ENCODE peak calls at places on chromosomes 11 and 22, in five cellular contexts. One of them, this sample, is unnamed.
A peak's percentile ranks its signal among the peaks of the same experiment; 100 is the strongest.

GRCh38 chr22:21876486-21877176 is 9.2 kb upstream of the MAPK1 start:
- DNase-seq in NB4: peak; percentile 20
- DNase-seq in left ventricle myocardium superior: no peak
- DNase-seq in anterior cingulate cortex: no peak
- DNase-seq in stimulated activated CD8-positive, alpha-beta memory T cell treated with anti-CD3 and anti-CD28 coated beads, Interleukin-4, amount 100 ng/mL, for 4 hours: no peak
- DNase-seq in this sample: no peak

GRCh38 chr22:32708835-32709234 is 92.7 kb upstream of the TIMP3 start:
- DNase-seq in stimulated activated CD8-positive, alpha-beta memory T cell treated with anti-CD3 and anti-CD28 coated beads, Interleukin-4, amount 100 ng/mL, for 4 hours: no peak
- DNase-seq in anterior cingulate cortex: no peak
- DNase-seq in NB4: no peak
- DNase-seq in left ventricle myocardium superior: peak; percentile 67
- DNase-seq in this sample: peak; percentile 76

GRCh38 chr11:77165066-77165465 is 37.0 kb downstream of the MYO7A start:
- DNase-seq in NB4: no peak
- DNase-seq in left ventricle myocardium superior: no peak
- DNase-seq in anterior cingulate cortex: no peak
- DNase-seq in stimulated activated CD8-positive, alpha-beta memory T cell treated with anti-CD3 and anti-CD28 coated beads, Interleukin-4, amount 100 ng/mL, for 4 hours: no peak
- DNase-seq in this sample: peak; percentile 11

GRCh38 chr22:22684605-22685561 is 40.5 kb downstream of the GGTLC2 start:
- DNase-seq in anterior cingulate cortex: no peak
- DNase-seq in stimulated activated CD8-positive, alpha-beta memory T cell treated with anti-CD3 and anti-CD28 coated beads, Interleukin-4, amount 100 ng/mL, for 4 hours: no peak
- DNase-seq in left ventricle myocardium superior: no peak
- DNase-seq in NB4: peak; percentile 48
- DNase-seq in this sample: no peak

GRCh38 chr11:110251837-110252236 is 44.6 kb downstream of the RDX start:
- DNase-seq in anterior cingulate cortex: no peak
- DNase-seq in left ventricle myocardium superior: no peak
- DNase-seq in stimulated activated CD8-positive, alpha-beta memory T cell treated with anti-CD3 and anti-CD28 coated beads, Interleukin-4, amount 100 ng/mL, for 4 hours: no peak
- DNase-seq in NB4: no peak
- DNase-seq in this sample: no peak

GRCh38 chr11:124877631-124878496 is 12.6 kb downstream of the ROBO3 start:
- DNase-seq in NB4: no peak
- DNase-seq in left ventricle myocardium superior: peak; percentile 24
- DNase-seq in stimulated activated CD8-positive, alpha-beta memory T cell treated with anti-CD3 and anti-CD28 coated beads, Interleukin-4, amount 100 ng/mL, for 4 hours: no peak
- DNase-seq in anterior cingulate cortex: no peak
- DNase-seq in this sample: no peak

GRCh38 chr22:16959345-16959930 is 48.6 kb downstream of the GAB4 start:
- DNase-seq in left ventricle myocardium superior: no peak
- DNase-seq in anterior cingulate cortex: no peak
- DNase-seq in NB4: peak; percentile 12
- DNase-seq in stimulated activated CD8-positive, alpha-beta memory T cell treated with anti-CD3 and anti-CD28 coated beads, Interleukin-4, amount 100 ng/mL, for 4 hours: no peak
- DNase-seq in this sample: no peak

GRCh38 chr11:76604652-76605241 is 65.8 kb downstream of the LRRC32 start:
- DNase-seq in left ventricle myocardium superior: peak; percentile 78
- DNase-seq in stimulated activated CD8-positive, alpha-beta memory T cell treated with anti-CD3 and anti-CD28 coated beads, Interleukin-4, amount 100 ng/mL, for 4 hours: no peak
- DNase-seq in anterior cingulate cortex: no peak
- DNase-seq in NB4: no peak
- DNase-seq in this sample: peak; percentile 82

GRCh38 chr22:16957781-16958180 is 50.2 kb downstream of the GAB4 start:
- DNase-seq in anterior cingulate cortex: no peak
- DNase-seq in left ventricle myocardium superior: no peak
- DNase-seq in stimulated activated CD8-positive, alpha-beta memory T cell treated with anti-CD3 and anti-CD28 coated beads, Interleukin-4, amount 100 ng/mL, for 4 hours: no peak
- DNase-seq in NB4: no peak
- DNase-seq in this sample: no peak

GRCh38 chr11:21412652-21413383 is 743.4 kb downstream of the NELL1 start:
- DNase-seq in NB4: no peak
- DNase-seq in stimulated activated CD8-positive, alpha-beta memory T cell treated with anti-CD3 and anti-CD28 coated beads, Interleukin-4, amount 100 ng/mL, for 4 hours: no peak
- DNase-seq in anterior cingulate cortex: no peak
- DNase-seq in left ventricle myocardium superior: no peak
- DNase-seq in this sample: no peak

GRCh38 chr11:126332221-126332711 is 23.2 kb upstream of the ST3GAL4 start:
- DNase-seq in stimulated activated CD8-positive, alpha-beta memory T cell treated with anti-CD3 and anti-CD28 coated beads, Interleukin-4, amount 100 ng/mL, for 4 hours: no peak
- DNase-seq in left ventricle myocardium superior: peak; percentile 88
- DNase-seq in NB4: no peak
- DNase-seq in anterior cingulate cortex: no peak
- DNase-seq in this sample: peak; percentile 88

GRCh38 chr11:94151903-94152677 is 23.4 kb downstream of the PANX1 start:
- DNase-seq in anterior cingulate cortex: no peak
- DNase-seq in stimulated activated CD8-positive, alpha-beta memory T cell treated with anti-CD3 and anti-CD28 coated beads, Interleukin-4, amount 100 ng/mL, for 4 hours: no peak
- DNase-seq in left ventricle myocardium superior: no peak
- DNase-seq in NB4: peak; percentile 46
- DNase-seq in this sample: no peak

GRCh38 chr22:26674211-26675190 is 17.1 kb downstream of the MIAT start:
- DNase-seq in stimulated activated CD8-positive, alpha-beta memory T cell treated with anti-CD3 and anti-CD28 coated beads, Interleukin-4, amount 100 ng/mL, for 4 hours: no peak
- DNase-seq in anterior cingulate cortex: no peak
- DNase-seq in NB4: no peak
- DNase-seq in left ventricle myocardium superior: no peak
- DNase-seq in this sample: no peak

GRCh38 chr11:96311120-96311568 is 31.9 kb downstream of the MAML2 start:
- DNase-seq in left ventricle myocardium superior: no peak
- DNase-seq in anterior cingulate cortex: no peak
- DNase-seq in NB4: no peak
- DNase-seq in stimulated activated CD8-positive, alpha-beta memory T cell treated with anti-CD3 and anti-CD28 coated beads, Interleukin-4, amount 100 ng/mL, for 4 hours: no peak
- DNase-seq in this sample: no peak

GRCh38 chr22:27207907-27208306 is 550.5 kb downstream of the MIAT start:
- DNase-seq in anterior cingulate cortex: no peak
- DNase-seq in NB4: no peak
- DNase-seq in stimulated activated CD8-positive, alpha-beta memory T cell treated with anti-CD3 and anti-CD28 coated beads, Interleukin-4, amount 100 ng/mL, for 4 hours: no peak
- DNase-seq in left ventricle myocardium superior: no peak
- DNase-seq in this sample: no peak

GRCh38 chr11:70538641-70539359 is 140.5 kb downstream of the CTTN start:
- DNase-seq in left ventricle myocardium superior: peak; percentile 14
- DNase-seq in NB4: no peak
- DNase-seq in anterior cingulate cortex: no peak
- DNase-seq in stimulated activated CD8-positive, alpha-beta memory T cell treated with anti-CD3 and anti-CD28 coated beads, Interleukin-4, amount 100 ng/mL, for 4 hours: no peak
- DNase-seq in this sample: peak; percentile 16

GRCh38 chr11:13110929-13111812 is 102.1 kb downstream of the RASSF10 start:
- DNase-seq in NB4: no peak
- DNase-seq in left ventricle myocardium superior: no peak
- DNase-seq in anterior cingulate cortex: no peak
- DNase-seq in stimulated activated CD8-positive, alpha-beta memory T cell treated with anti-CD3 and anti-CD28 coated beads, Interleukin-4, amount 100 ng/mL, for 4 hours: no peak
- DNase-seq in this sample: no peak

GRCh38 chr22:21791635-21792625 is 56.3 kb upstream of the YPEL1 start:
- DNase-seq in stimulated activated CD8-positive, alpha-beta memory T cell treated with anti-CD3 and anti-CD28 coated beads, Interleukin-4, amount 100 ng/mL, for 4 hours: no peak
- DNase-seq in NB4: peak; percentile 74
- DNase-seq in anterior cingulate cortex: no peak
- DNase-seq in left ventricle myocardium superior: no peak
- DNase-seq in this sample: no peak

GRCh38 chr22:46169628-46170027 is 19.3 kb downstream of the PPARA start:
- DNase-seq in anterior cingulate cortex: no peak
- DNase-seq in stimulated activated CD8-positive, alpha-beta memory T cell treated with anti-CD3 and anti-CD28 coated beads, Interleukin-4, amount 100 ng/mL, for 4 hours: no peak
- DNase-seq in left ventricle myocardium superior: no peak
- DNase-seq in NB4: no peak
- DNase-seq in this sample: no peak

GRCh38 chr22:50102946-50103345 is 13.1 kb downstream of the MOV10L1 start:
- DNase-seq in left ventricle myocardium superior: no peak
- DNase-seq in anterior cingulate cortex: no peak
- DNase-seq in stimulated activated CD8-positive, alpha-beta memory T cell treated with anti-CD3 and anti-CD28 coated beads, Interleukin-4, amount 100 ng/mL, for 4 hours: no peak
- DNase-seq in NB4: peak; percentile 43
- DNase-seq in this sample: no peak

GRCh38 chr11:133659542-133660201 is 127.4 kb upstream of the OPCML start:
- DNase-seq in stimulated activated CD8-positive, alpha-beta memory T cell treated with anti-CD3 and anti-CD28 coated beads, Interleukin-4, amount 100 ng/mL, for 4 hours: no peak
- DNase-seq in anterior cingulate cortex: no peak
- DNase-seq in left ventricle myocardium superior: no peak
- DNase-seq in NB4: peak; percentile 23
- DNase-seq in this sample: no peak